ENCODE peak calls at places on chromosomes 11 and 22, in four cellular contexts. O is IMR-90, G is mesendoderm, V is H1. X is an unnamed sample.

GRCh38 chr11:86931965-86932332 is 23.2 kb downstream of the FZD4 start:
- DNase-seq in O (peak), G (peak), V (no peak), X (no peak)

GRCh38 chr11:11391796-11392195 is 38.7 kb upstream of the CSNK2A3 start:
- DNase-seq in O (peak), G (no peak), V (no peak), X (no peak)

GRCh38 chr11:6911946-6912345 is 8.9 kb upstream of the OR2D3 start:
- DNase-seq in O (peak), G (no peak), V (no peak), X (no peak)

GRCh38 chr22:49418943-49419342 is 408.7 kb downstream of the BRD1 start:
- DNase-seq in O (no peak), G (no peak), V (no peak), X (no peak)

GRCh38 chr11:30440510-30440909 is 117.6 kb downstream of the ARL14EP start:
- DNase-seq in O (no peak), G (no peak), V (no peak), X (no peak)

GRCh38 chr11:64342869-64343739 is 3.1 kb downstream of the CCDC88B start:
- DNase-seq in O (no peak), G (no peak), V (no peak), X (peak)

GRCh38 chr11:98365185-98365584 is 655.6 kb upstream of the CNTN5 start:
- DNase-seq in O (no peak), G (no peak), V (no peak), X (no peak)

GRCh38 chr11:61158691-61159381 is 2.4 kb downstream of the VPS37C start:
- DNase-seq in O (peak), G (peak), V (no peak), X (no peak)

GRCh38 chr11:3089236-3090061 is 32.2 kb upstream of the CARS1 start:
- DNase-seq in O (no peak), G (no peak), V (no peak), X (no peak)

GRCh38 chr11:127133061-127133460 is 132.5 kb upstream of the KIRREL3 start:
- DNase-seq in O (no peak), G (peak), V (no peak), X (no peak)
- H3K56ac ChIP-seq in O (no peak), G (no peak), V (no peak), X (no peak)

DNA sequence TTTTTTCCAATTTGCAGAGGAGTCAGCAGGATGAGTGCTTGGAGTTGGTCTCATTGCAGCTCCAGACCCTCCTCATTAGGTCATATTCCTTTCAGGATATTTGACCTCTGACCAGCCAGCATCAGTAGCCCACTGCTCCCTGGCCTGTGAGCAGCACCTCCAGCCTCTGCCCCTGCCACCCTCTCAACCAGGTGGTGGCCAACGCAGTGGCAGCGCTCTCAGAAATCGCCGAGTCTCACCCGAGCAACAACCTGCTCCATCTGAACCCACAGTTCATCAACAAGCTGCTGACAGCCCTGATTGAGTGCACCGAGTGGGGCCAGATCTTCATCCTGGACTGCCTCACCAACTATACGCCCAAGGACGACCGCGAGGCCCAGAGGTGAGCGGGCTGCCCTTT is 27.0 kb downstream of the C22orf42 start:
- DNase-seq in O (no peak), G (no peak), V (no peak), X (no peak)
- H3K56ac ChIP-seq in O (no peak), G (no peak), V (no peak), X (no peak)

GRCh38 chr11:79461144-79461543 is 20.3 kb upstream of the TENM4 start:
- DNase-seq in O (peak), G (peak), V (no peak), X (no peak)
- H3K56ac ChIP-seq in O (no peak), G (no peak), V (no peak), X (no peak)

GRCh38 chr11:131796541-131796940 is 426.1 kb downstream of the NTM start:
- DNase-seq in O (no peak), G (no peak), V (no peak), X (no peak)
- H3K56ac ChIP-seq in O (no peak), G (no peak), V (no peak), X (no peak)

GRCh38 chr11:104126464-104126863 is 37.5 kb downstream of the PDGFD start:
- DNase-seq in O (no peak), G (no peak), V (no peak), X (no peak)
- H3K56ac ChIP-seq in O (no peak), G (no peak), V (no peak), X (no peak)

GRCh38 chr22:38612217-38613006 is 42.4 kb upstream of the DMC1 start:
- DNase-seq in O (no peak), G (no peak), V (no peak), X (no peak)
- H3K56ac ChIP-seq in O (no peak), G (no peak), V (no peak), X (no peak)

GRCh38 chr22:20563464-20563906 is 56.1 kb downstream of the MED15 start:
- DNase-seq in O (no peak), G (no peak), V (no peak), X (no peak)
- H3K56ac ChIP-seq in O (no peak), G (no peak), V (no peak), X (no peak)

GRCh38 chr11:18761144-18761543 is 30.5 kb downstream of the PTPN5 start:
- DNase-seq in O (no peak), G (no peak), V (no peak), X (no peak)
- H3K56ac ChIP-seq in O (no peak), G (no peak), V (no peak), X (no peak)

GRCh38 chr22:17782621-17783020 is 8.4 kb upstream of the BID start:
- DNase-seq in O (no peak), G (no peak), V (no peak), X (no peak)

GRCh38 chr22:17783773-17784480 is 9.7 kb upstream of the BID start:
- DNase-seq in O (no peak), G (no peak), V (no peak), X (no peak)

GRCh38 chr22:17782158-17782557 is 7.9 kb upstream of the BID start:
- DNase-seq in O (no peak), G (no peak), V (no peak), X (no peak)

GRCh38 chr22:17784776-17785175 is 10.5 kb upstream of the BID start:
- DNase-seq in O (no peak), G (no peak), V (no peak), X (no peak)

GRCh38 chr22:17783317-17783716 is 9.0 kb upstream of the BID start:
- DNase-seq in O (no peak), G (no peak), V (no peak), X (no peak)
- H3K56ac ChIP-seq in O (no peak), G (no peak), V (no peak), X (no peak)